ENCODE peak calls at places on chromosomes 11 and 22, in eight cellular contexts. T, W, O, K, X, G, Z and M are unnamed samples.

GRCh38 chr22:29393019-29393608 is 4.7 kb upstream of the AP1B1 start:
- DNase-seq in T (no peak), W (no peak), O (no peak), K (peak), X (no peak), G (no peak), Z (no peak), M (no peak)

GRCh38 chr11:111429066-111429506 is 50.0 kb upstream of the POU2AF1 start:
- DNase-seq in T (peak), W (peak), O (no peak), K (peak), X (peak), G (peak), Z (peak), M (peak)

GRCh38 chr22:42286205-42286604 is 15.8 kb upstream of the TCF20 start:
- DNase-seq in T (no peak), W (no peak), O (peak), K (peak), X (no peak), G (no peak), Z (no peak), M (no peak)

GRCh38 chr11:78256962-78257361 is 68.2 kb downstream of the USP35 start:
- DNase-seq in T (peak), W (peak), O (no peak), K (no peak), X (peak), G (peak), Z (no peak), M (no peak)

GRCh38 chr11:73159981-73160777 is 18.1 kb upstream of the FCHSD2 start:
- DNase-seq in T (no peak), W (no peak), O (no peak), K (no peak), X (no peak), G (no peak), Z (no peak), M (no peak)

GRCh38 chr11:126357969-126358762 is 2.7 kb downstream of the ST3GAL4 start:
- DNase-seq in T (no peak), W (no peak), O (no peak), K (no peak), X (no peak), G (no peak), Z (no peak), M (no peak)

GRCh38 chr22:46596032-46596441 is 24.1 kb upstream of the GRAMD4 start:
- DNase-seq in T (no peak), W (no peak), O (no peak), K (no peak), X (peak), G (peak), Z (no peak), M (no peak)

GRCh38 chr11:1931326-1931725 is 11.8 kb downstream of the TNNT3 start:
- DNase-seq in T (no peak), W (peak), O (no peak), K (no peak), X (no peak), G (no peak), Z (no peak), M (no peak)

GRCh38 chr11:72712168-72712721 is 38.0 kb upstream of the PDE2A start:
- DNase-seq in T (peak), W (no peak), O (no peak), K (no peak), X (no peak), G (no peak), Z (no peak), M (no peak)

GRCh38 chr11:24587655-24588054 is 90.8 kb downstream of the LUZP2 start:
- DNase-seq in T (no peak), W (peak), O (no peak), K (no peak), X (no peak), G (no peak), Z (no peak), M (no peak)

GRCh38 chr22:21026783-21027692 is 5.3 kb downstream of the SLC7A4 start:
- DNase-seq in T (no peak), W (peak), O (no peak), K (no peak), X (peak), G (peak), Z (no peak), M (no peak)

GRCh38 chr11:128940603-128941002 is 2.1 kb downstream of the TP53AIP1 start:
- DNase-seq in T (no peak), W (no peak), O (no peak), K (no peak), X (no peak), G (no peak), Z (no peak), M (no peak)

GRCh38 chr11:130999086-130999485 is 82.8 kb upstream of the SNX19 start:
- DNase-seq in T (no peak), W (peak), O (no peak), K (no peak), X (peak), G (peak), Z (no peak), M (no peak)

GRCh38 chr11:3984896-3985295 is 109.7 kb upstream of the RRM1 start:
- DNase-seq in T (no peak), W (no peak), O (no peak), K (peak), X (no peak), G (no peak), Z (peak), M (no peak)

GRCh38 chr22:44797181-44797720 is 44.9 kb downstream of the ARHGAP8 start:
- DNase-seq in T (no peak), W (no peak), O (no peak), K (no peak), X (no peak), G (no peak), Z (no peak), M (no peak)

GRCh38 chr22:31089101-31090100 is 8.3 kb downstream of the SMTN start:
- DNase-seq in T (peak), W (no peak), O (no peak), K (no peak), X (peak), G (peak), Z (no peak), M (no peak)

GRCh38 chr11:44860967-44861828 is 89.5 kb downstream of the TP53I11 start:
- DNase-seq in T (no peak), W (no peak), O (no peak), K (no peak), X (no peak), G (no peak), Z (no peak), M (no peak)

GRCh38 chr11:66183581-66184048 is 84.8 kb upstream of the RAB1B start:
- DNase-seq in T (no peak), W (peak), O (peak), K (no peak), X (no peak), G (no peak), Z (no peak), M (no peak)